ENCODE peak calls at places on chromosomes 12 and 14, in five cellular contexts. One of them, this sample, is unnamed.

GRCh38 chr12:16573652-16574077 is 32.3 kb downstream of the LMO3 start:
- DNase-seq in IMR-90: peak
- DNase-seq in A549: no peak
- DNase-seq in K562: no peak
- DNase-seq in GM12878: no peak
- DNase-seq in this sample: no peak

GRCh38 chr12:21776242-21776641 is 1.7 kb upstream of the KCNJ8 start:
- DNase-seq in IMR-90: no peak
- DNase-seq in A549: no peak
- DNase-seq in K562: no peak
- DNase-seq in GM12878: no peak
- DNase-seq in this sample: no peak

GRCh38 chr12:1842183-1842904 is 22.0 kb downstream of the LRTM2 start:
- DNase-seq in IMR-90: no peak
- DNase-seq in A549: no peak
- DNase-seq in K562: no peak
- DNase-seq in GM12878: no peak
- DNase-seq in this sample: no peak

GRCh38 chr12:108371801-108372344 is 32.8 kb upstream of the CMKLR1 start:
- DNase-seq in IMR-90: peak
- DNase-seq in A549: no peak
- DNase-seq in K562: no peak
- DNase-seq in GM12878: no peak
- DNase-seq in this sample: no peak

GRCh38 chr14:53953828-53954550 is 2.6 kb downstream of the BMP4 start:
- DNase-seq in IMR-90: peak
- DNase-seq in A549: peak
- DNase-seq in K562: no peak
- DNase-seq in GM12878: no peak
- DNase-seq in this sample: peak

GRCh38 chr12:93979189-93979588 is 169.2 kb upstream of the PLXNC1 start:
- DNase-seq in IMR-90: peak
- DNase-seq in A549: peak
- DNase-seq in K562: no peak
- DNase-seq in GM12878: peak
- DNase-seq in this sample: no peak

GRCh38 chr12:12913626-12914388 is 22.4 kb downstream of the GPRC5A start:
- DNase-seq in IMR-90: no peak
- DNase-seq in A549: peak
- DNase-seq in K562: no peak
- DNase-seq in GM12878: no peak
- DNase-seq in this sample: no peak

GRCh38 chr14:95218472-95219193 is 61.3 kb upstream of the DICER1 start:
- DNase-seq in IMR-90: no peak
- DNase-seq in A549: no peak
- DNase-seq in K562: no peak
- DNase-seq in GM12878: no peak
- DNase-seq in this sample: no peak

GRCh38 chr14:97359391-97359790 is 562.2 kb downstream of the VRK1 start:
- DNase-seq in IMR-90: no peak
- DNase-seq in A549: no peak
- DNase-seq in K562: no peak
- DNase-seq in GM12878: no peak
- DNase-seq in this sample: no peak

GRCh38 chr14:75341639-75342038 is 63.0 kb downstream of the FOS start:
- DNase-seq in IMR-90: no peak
- DNase-seq in A549: no peak
- DNase-seq in K562: no peak
- DNase-seq in GM12878: no peak
- DNase-seq in this sample: no peak

GRCh38 chr12:122072031-122072970 is 6.3 kb upstream of the MLXIP start:
- DNase-seq in IMR-90: peak
- DNase-seq in A549: peak
- DNase-seq in K562: no peak
- DNase-seq in GM12878: no peak
- DNase-seq in this sample: peak

GRCh38 chr12:28340261-28340660 is 150.0 kb downstream of the CCDC91 start:
- DNase-seq in IMR-90: peak
- DNase-seq in A549: no peak
- DNase-seq in K562: no peak
- DNase-seq in GM12878: no peak
- DNase-seq in this sample: no peak

GRCh38 chr14:63672417-63673180 is 30.9 kb upstream of the WDR89 start:
- DNase-seq in IMR-90: peak
- DNase-seq in A549: no peak
- DNase-seq in K562: no peak
- DNase-seq in GM12878: peak
- DNase-seq in this sample: no peak

GRCh38 chr12:93563807-93564538 is 8.5 kb upstream of the SOCS2 start:
- DNase-seq in IMR-90: peak
- DNase-seq in A549: peak
- DNase-seq in K562: peak
- DNase-seq in GM12878: no peak
- DNase-seq in this sample: no peak

GRCh38 chr12:116937640-116938039 is 26.9 kb downstream of the FBXW8 start:
- DNase-seq in IMR-90: no peak
- DNase-seq in A549: no peak
- DNase-seq in K562: no peak
- DNase-seq in GM12878: no peak
- DNase-seq in this sample: no peak

GRCh38 chr14:80146941-80147340 is 64.4 kb downstream of the DIO2 start:
- DNase-seq in IMR-90: no peak
- DNase-seq in A549: no peak
- DNase-seq in K562: no peak
- DNase-seq in GM12878: no peak
- DNase-seq in this sample: no peak

GRCh38 chr14:30283822-30284446 is 275.0 kb upstream of the G2E3 start:
- DNase-seq in IMR-90: peak
- DNase-seq in A549: peak
- DNase-seq in K562: peak
- DNase-seq in GM12878: no peak
- DNase-seq in this sample: peak

GRCh38 chr12:124640096-124640495 is 72.7 kb upstream of the NCOR2 start:
- DNase-seq in IMR-90: peak
- DNase-seq in A549: peak
- DNase-seq in K562: no peak
- DNase-seq in GM12878: no peak
- DNase-seq in this sample: no peak

GRCh38 chr12:111035578-111036301 is 115.4 kb upstream of the MYL2 start:
- DNase-seq in IMR-90: no peak
- DNase-seq in A549: no peak
- DNase-seq in K562: no peak
- DNase-seq in GM12878: no peak
- DNase-seq in this sample: peak

GRCh38 chr14:68104518-68104917 is 284.9 kb downstream of the RAD51B start:
- DNase-seq in IMR-90: peak
- DNase-seq in A549: peak
- DNase-seq in K562: no peak
- DNase-seq in GM12878: no peak
- DNase-seq in this sample: no peak

GRCh38 chr14:70942342-70942706 is 35.1 kb downstream of the PCNX1 start:
- DNase-seq in IMR-90: no peak
- DNase-seq in A549: no peak
- DNase-seq in K562: no peak
- DNase-seq in GM12878: no peak
- DNase-seq in this sample: no peak

GRCh38 chr12:6383572-6384498 is at the start of gene LTBR:
- DNase-seq in IMR-90: peak
- DNase-seq in A549: peak
- DNase-seq in K562: peak
- DNase-seq in GM12878: no peak
- DNase-seq in this sample: no peak

GRCh38 chr12:132275110-132275531 is 54.3 kb downstream of the GALNT9 start:
- DNase-seq in IMR-90: peak
- DNase-seq in A549: peak
- DNase-seq in K562: peak
- DNase-seq in GM12878: no peak
- DNase-seq in this sample: peak

GRCh38 chr12:78562358-78563205 is 302.0 kb upstream of the SYT1 start:
- DNase-seq in IMR-90: peak
- DNase-seq in A549: peak
- DNase-seq in K562: no peak
- DNase-seq in GM12878: no peak
- DNase-seq in this sample: no peak

GRCh38 chr12:45590646-45591045 is 138.9 kb upstream of the ARID2 start:
- DNase-seq in IMR-90: no peak
- DNase-seq in A549: no peak
- DNase-seq in K562: no peak
- DNase-seq in GM12878: no peak
- DNase-seq in this sample: no peak

GRCh38 chr14:100857923-100858837 is 32.3 kb downstream of the MEG3 start:
- DNase-seq in IMR-90: no peak
- DNase-seq in A549: no peak
- DNase-seq in K562: no peak
- DNase-seq in GM12878: no peak
- DNase-seq in this sample: peak

GRCh38 chr12:82740129-82741000 is 53.7 kb downstream of the TMTC2 start:
- DNase-seq in IMR-90: peak
- DNase-seq in A549: peak
- DNase-seq in K562: no peak
- DNase-seq in GM12878: no peak
- DNase-seq in this sample: no peak

GRCh38 chr12:95820096-95820703 is 29.6 kb upstream of the NTN4 start:
- DNase-seq in IMR-90: peak
- DNase-seq in A549: peak
- DNase-seq in K562: peak
- DNase-seq in GM12878: no peak
- DNase-seq in this sample: peak

GRCh38 chr12:3380200-3381020 is 110.6 kb upstream of the PRMT8 start:
- DNase-seq in IMR-90: no peak
- DNase-seq in A549: no peak
- DNase-seq in K562: no peak
- DNase-seq in GM12878: no peak
- DNase-seq in this sample: no peak

GRCh38 chr12:24705741-24706358 is 243.1 kb downstream of the BCAT1 start:
- DNase-seq in IMR-90: peak
- DNase-seq in A549: no peak
- DNase-seq in K562: no peak
- DNase-seq in GM12878: peak
- DNase-seq in this sample: no peak

GRCh38 chr12:32272465-32272864 is 126.9 kb upstream of the FGD4 start:
- DNase-seq in IMR-90: no peak
- DNase-seq in A549: no peak
- DNase-seq in K562: no peak
- DNase-seq in GM12878: no peak
- DNase-seq in this sample: no peak

GRCh38 chr12:66467932-66468331 is 165.6 kb downstream of the HELB start:
- DNase-seq in IMR-90: peak
- DNase-seq in A549: peak
- DNase-seq in K562: peak
- DNase-seq in GM12878: no peak
- DNase-seq in this sample: peak
- TF ChIP-seq RCOR1 in IMR-90: no peak
- TF ChIP-seq RCOR1 in A549: no peak
- TF ChIP-seq RCOR1 in K562: no peak
- TF ChIP-seq RCOR1 in GM12878: no peak
- TF ChIP-seq RCOR1 in this sample: no peak

DNA sequence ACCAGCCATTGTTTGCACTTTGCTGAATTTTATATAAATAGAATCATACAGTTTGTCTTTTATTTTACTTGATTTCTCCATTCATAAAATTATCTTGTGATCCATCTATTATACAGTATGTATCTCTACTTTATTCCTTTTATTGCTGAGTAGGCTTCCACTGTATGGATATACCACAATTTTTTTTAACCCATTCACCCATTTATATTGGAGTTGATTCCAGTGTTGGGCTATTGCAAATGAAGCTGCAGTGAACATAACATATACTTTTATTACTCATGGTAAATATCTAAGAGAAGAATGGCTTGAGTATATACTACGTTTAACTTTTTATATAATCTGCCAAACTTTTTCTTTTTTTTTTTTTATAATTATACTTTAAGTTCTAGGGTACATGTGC is 463.6 kb downstream of the ETNK1 start:
- DNase-seq in IMR-90: no peak
- DNase-seq in A549: no peak
- DNase-seq in K562: no peak
- DNase-seq in GM12878: no peak
- DNase-seq in this sample: no peak
- TF ChIP-seq RCOR1 in IMR-90: no peak
- TF ChIP-seq RCOR1 in A549: no peak
- TF ChIP-seq RCOR1 in K562: no peak
- TF ChIP-seq RCOR1 in GM12878: no peak
- TF ChIP-seq RCOR1 in this sample: no peak

DNA sequence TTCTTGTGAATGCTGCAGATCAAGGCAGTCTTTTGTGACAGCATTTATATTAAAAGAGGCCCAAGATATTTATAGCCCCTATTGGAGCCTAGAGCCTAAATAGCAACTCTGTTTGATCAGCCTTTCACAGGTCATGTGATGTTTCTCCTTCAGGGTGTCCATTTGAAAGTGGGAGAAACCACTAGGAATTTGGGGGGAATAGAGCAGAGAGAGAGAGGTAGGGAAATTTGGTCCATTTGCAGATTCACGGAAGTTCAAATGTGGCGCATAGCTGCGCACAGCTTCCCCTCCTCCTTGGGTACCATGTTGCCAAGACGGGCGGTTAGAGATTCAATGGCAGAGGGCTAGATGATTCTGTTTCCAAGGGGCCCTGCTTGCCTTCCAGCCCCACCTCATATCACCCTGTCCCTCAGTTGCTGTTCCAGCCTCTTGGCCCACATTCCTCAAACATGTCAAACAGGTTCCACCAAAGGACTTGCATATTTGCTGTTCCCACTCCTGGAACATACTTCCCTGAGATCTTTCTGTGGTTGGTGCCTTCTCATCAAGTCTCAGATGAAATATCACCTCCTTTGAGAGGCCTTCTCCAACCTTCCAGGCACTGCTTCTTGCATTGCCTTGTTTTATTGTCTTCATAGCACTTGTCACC is 220.8 kb downstream of the CHST11 start:
- DNase-seq in IMR-90: no peak
- DNase-seq in A549: no peak
- DNase-seq in K562: no peak
- DNase-seq in GM12878: no peak
- DNase-seq in this sample: no peak
- TF ChIP-seq RCOR1 in IMR-90: no peak
- TF ChIP-seq RCOR1 in A549: no peak
- TF ChIP-seq RCOR1 in K562: no peak
- TF ChIP-seq RCOR1 in GM12878: no peak
- TF ChIP-seq RCOR1 in this sample: no peak

GRCh38 chr12:43882578-43883178 is 46.8 kb downstream of the TMEM117 start:
- DNase-seq in IMR-90: peak
- DNase-seq in A549: peak
- DNase-seq in K562: peak
- DNase-seq in GM12878: peak
- DNase-seq in this sample: peak

GRCh38 chr12:43883311-43883710 is 47.4 kb downstream of the TMEM117 start:
- DNase-seq in IMR-90: no peak
- DNase-seq in A549: no peak
- DNase-seq in K562: no peak
- DNase-seq in GM12878: no peak
- DNase-seq in this sample: no peak

GRCh38 chr12:43883748-43884147 is 47.9 kb downstream of the TMEM117 start:
- DNase-seq in IMR-90: no peak
- DNase-seq in A549: no peak
- DNase-seq in K562: no peak
- DNase-seq in GM12878: no peak
- DNase-seq in this sample: no peak

GRCh38 chr12:43887397-43887796 is 51.5 kb downstream of the TMEM117 start:
- DNase-seq in IMR-90: no peak
- DNase-seq in A549: no peak
- DNase-seq in K562: no peak
- DNase-seq in GM12878: no peak
- DNase-seq in this sample: no peak

GRCh38 chr12:43884683-43885410 is 49.0 kb downstream of the TMEM117 start:
- DNase-seq in IMR-90: no peak
- DNase-seq in A549: no peak
- DNase-seq in K562: no peak
- DNase-seq in GM12878: no peak
- DNase-seq in this sample: no peak
- TF ChIP-seq RCOR1 in IMR-90: no peak
- TF ChIP-seq RCOR1 in A549: no peak
- TF ChIP-seq RCOR1 in K562: no peak
- TF ChIP-seq RCOR1 in GM12878: no peak
- TF ChIP-seq RCOR1 in this sample: no peak